ENCODE peak calls at places on chromosomes 2 and 18, in seven cellular contexts. W is left ventricle myocardium inferior; V is IMR-90; T is HCT116; E is body of pancreas; U is neural progenitor cell; I is CD8-positive, alpha-beta T cell. F is an unnamed sample.
A peak's percentile ranks its signal among the peaks of the same experiment; 100 is the strongest.

GRCh38 chr2:191155608-191156071 is 4.8 kb upstream of the STAT4 start:
- DNase-seq in W (no peak), V (peak; percentile 70), T (peak; percentile 42), E (no peak), U (no peak), I (no peak), F (peak; percentile 57)

GRCh38 chr2:161020437-161020836 is 139.8 kb upstream of the TANK start:
- DNase-seq in W (no peak), V (no peak), T (no peak), E (no peak), U (no peak), I (no peak), F (no peak)

GRCh38 chr2:124258481-124258880 is 233.4 kb downstream of the CNTNAP5 start:
- DNase-seq in W (no peak), V (peak; percentile 37), T (no peak), E (no peak), U (no peak), I (no peak), F (no peak)

GRCh38 chr2:191001032-191001431 is 12.9 kb downstream of the STAT1 start:
- DNase-seq in W (no peak), V (no peak), T (no peak), E (no peak), U (no peak), I (no peak), F (no peak)

GRCh38 chr2:237227190-237227988 is 141.7 kb downstream of the COPS8 start:
- DNase-seq in W (no peak), V (peak; percentile 97), T (peak; percentile 19), E (no peak), U (no peak), I (no peak), F (no peak)

GRCh38 chr2:128445533-128445900 is 126.8 kb upstream of the HS6ST1 start:
- DNase-seq in W (no peak), V (no peak), T (no peak), E (peak; percentile 7), U (no peak), I (no peak), F (no peak)

GRCh38 chr2:101076581-101076980 is 74.5 kb downstream of the RPL31 start:
- DNase-seq in W (no peak), V (no peak), T (no peak), E (peak; percentile 26), U (no peak), I (no peak), F (no peak)

GRCh38 chr18:3074094-3074493 is 61.1 kb upstream of the LPIN2 start:
- DNase-seq in W (no peak), V (no peak), T (no peak), E (no peak), U (no peak), I (no peak), F (no peak)

GRCh38 chr2:35978218-35978617 is 377.4 kb upstream of the CRIM1 start:
- DNase-seq in W (no peak), V (no peak), T (no peak), E (no peak), U (no peak), I (no peak), F (peak; percentile 10)

GRCh38 chr2:183207110-183207509 is 82.9 kb downstream of the NUP35 start:
- DNase-seq in W (no peak), V (peak; percentile 28), T (peak; percentile 1), E (no peak), U (peak; percentile 29), I (no peak), F (no peak)

GRCh38 chr2:25281581-25281980 is 60.1 kb downstream of the DNMT3A start:
- DNase-seq in W (no peak), V (no peak), T (no peak), E (peak; percentile 59), U (no peak), I (no peak), F (no peak)

GRCh38 chr2:231127936-231128335 is 3.1 kb upstream of the HTR2B start:
- DNase-seq in W (no peak), V (no peak), T (no peak), E (no peak), U (no peak), I (no peak), F (no peak)

GRCh38 chr18:23498877-23499570 is 4.3 kb upstream of the RMC1 start:
- DNase-seq in W (peak; percentile 30), V (peak; percentile 74), T (peak; percentile 59), E (peak; percentile 71), U (peak; percentile 87), I (peak; percentile 62), F (peak; percentile 74)

GRCh38 chr2:238808761-238809160 is 39.1 kb upstream of the TWIST2 start:
- DNase-seq in W (no peak), V (no peak), T (no peak), E (no peak), U (no peak), I (no peak), F (no peak)

GRCh38 chr2:31079665-31080064 is 58.6 kb downstream of the GALNT14 start:
- DNase-seq in W (no peak), V (no peak), T (no peak), E (no peak), U (peak; percentile 72), I (no peak), F (no peak)

GRCh38 chr2:133331437-133331836 is 236.8 kb downstream of the NCKAP5 start:
- DNase-seq in W (no peak), V (no peak), T (no peak), E (no peak), U (no peak), I (no peak), F (no peak)

GRCh38 chr2:26717362-26717761 is 24.8 kb downstream of the KCNK3 start:
- DNase-seq in W (no peak), V (no peak), T (no peak), E (peak; percentile 49), U (no peak), I (no peak), F (no peak)

GRCh38 chr18:46516555-46516954 is 140.5 kb downstream of the LOXHD1 start:
- DNase-seq in W (no peak), V (no peak), T (no peak), E (no peak), U (no peak), I (no peak), F (no peak)

GRCh38 chr2:217935901-217936684 is 66.7 kb downstream of the TNS1 start:
- DNase-seq in W (peak; percentile 11), V (peak; percentile 52), T (no peak), E (no peak), U (no peak), I (no peak), F (no peak)

GRCh38 chr2:160278889-160279196 is 78.8 kb upstream of the ITGB6 start:
- DNase-seq in W (no peak), V (peak; percentile 57), T (no peak), E (no peak), U (peak; percentile 44), I (no peak), F (no peak)

GRCh38 chr2:236353594-236353942 is 89.4 kb upstream of the ASB18 start:
- DNase-seq in W (no peak), V (no peak), T (no peak), E (no peak), U (no peak), I (no peak), F (no peak)

GRCh38 chr2:172864182-172864581 is 128.5 kb downstream of the RAPGEF4 start:
- DNase-seq in W (peak; percentile 44), V (peak; percentile 51), T (peak; percentile 8), E (peak; percentile 52), U (peak; percentile 79), I (no peak), F (no peak)

GRCh38 chr18:22106536-22107292 is 62.7 kb upstream of the GATA6 start:
- DNase-seq in W (no peak), V (peak; percentile 6), T (no peak), E (peak; percentile 65), U (no peak), I (no peak), F (no peak)

GRCh38 chr18:75545189-75545588 is 117.7 kb upstream of the SMIM21 start:
- DNase-seq in W (no peak), V (no peak), T (no peak), E (no peak), U (no peak), I (no peak), F (no peak)
- H3K27me3 ChIP-seq in W (peaks cover 45% of the 10 kb centered on the region), V (no peaks in the 10 kb centered on the region), T (no peaks in the 10 kb centered on the region), E (no peaks in the 10 kb centered on the region), U (no peaks in the 10 kb centered on the region), I (no peaks in the 10 kb centered on the region), F (no peaks in the 10 kb centered on the region)

DNA sequence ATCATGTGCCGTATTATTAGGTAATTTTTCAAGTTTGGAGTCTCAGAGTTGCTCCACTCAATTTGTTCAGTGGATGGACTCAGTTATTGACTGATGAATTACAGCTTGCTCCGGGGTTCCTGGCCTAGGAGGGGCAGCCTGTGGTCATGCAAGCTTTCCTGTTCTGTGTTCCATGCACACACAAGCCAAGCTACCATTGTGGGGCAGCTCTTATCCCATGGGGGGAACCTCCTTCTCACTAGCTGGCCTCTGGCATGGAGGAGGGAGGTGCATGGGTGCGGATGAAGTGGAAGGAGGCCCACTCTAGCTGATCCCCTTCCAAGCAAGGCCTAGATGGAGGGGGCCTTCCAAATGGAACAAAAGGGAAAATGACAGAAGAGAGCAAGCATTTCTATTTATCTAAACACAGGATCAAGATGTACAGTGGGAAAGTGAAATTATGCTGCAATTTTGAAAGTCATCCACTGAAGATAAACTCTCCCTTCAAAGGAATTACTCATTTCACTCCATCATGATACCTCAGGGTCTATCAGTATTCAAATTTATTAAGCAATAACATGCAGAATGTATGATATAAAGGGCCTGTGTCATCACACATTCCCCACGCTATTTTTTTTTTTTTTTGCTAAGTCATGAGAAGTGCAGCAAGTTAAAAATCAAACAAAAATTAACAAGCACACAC is 202.7 kb upstream of the SMAD2 start:
- DNase-seq in W (no peak), V (no peak), T (no peak), E (no peak), U (no peak), I (no peak), F (no peak)
- H3K27ac ChIP-seq in W (no peak overlapping the region), V (no peak overlapping the region), T (no peak overlapping the region), E (no peak overlapping the region), U (no peak overlapping the region), I (no peak overlapping the region), F (no peak overlapping the region)

DNA sequence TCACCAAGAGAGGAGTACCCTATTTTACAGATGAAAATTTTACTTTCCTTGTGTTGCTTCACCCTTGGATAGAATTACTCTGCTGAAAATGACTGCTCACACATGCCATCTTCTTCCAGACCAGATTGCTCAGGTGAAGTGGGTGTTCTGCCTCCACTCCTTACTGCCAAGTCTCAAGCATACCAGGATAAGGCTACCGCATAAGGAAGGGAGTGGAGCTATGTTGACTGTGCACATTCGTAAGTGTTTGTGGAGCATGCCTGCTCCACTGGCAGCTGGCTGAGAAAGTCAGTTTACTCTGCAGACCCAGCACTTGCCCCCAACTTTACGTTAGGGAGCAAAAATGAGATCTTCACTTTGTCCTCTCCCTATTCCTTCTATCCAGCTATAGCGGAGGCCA is 405.0 kb upstream of the DDX18 start:
- DNase-seq in W (no peak), V (no peak), T (no peak), E (no peak), U (no peak), I (no peak), F (no peak)
- H3K27me3 ChIP-seq in W (no peaks in the 10 kb centered on the region), V (no peaks in the 10 kb centered on the region), T (no peaks in the 10 kb centered on the region), E (no peaks in the 10 kb centered on the region), U (no peaks in the 10 kb centered on the region), I (no peaks in the 10 kb centered on the region), F (no peaks in the 10 kb centered on the region)

DNA sequence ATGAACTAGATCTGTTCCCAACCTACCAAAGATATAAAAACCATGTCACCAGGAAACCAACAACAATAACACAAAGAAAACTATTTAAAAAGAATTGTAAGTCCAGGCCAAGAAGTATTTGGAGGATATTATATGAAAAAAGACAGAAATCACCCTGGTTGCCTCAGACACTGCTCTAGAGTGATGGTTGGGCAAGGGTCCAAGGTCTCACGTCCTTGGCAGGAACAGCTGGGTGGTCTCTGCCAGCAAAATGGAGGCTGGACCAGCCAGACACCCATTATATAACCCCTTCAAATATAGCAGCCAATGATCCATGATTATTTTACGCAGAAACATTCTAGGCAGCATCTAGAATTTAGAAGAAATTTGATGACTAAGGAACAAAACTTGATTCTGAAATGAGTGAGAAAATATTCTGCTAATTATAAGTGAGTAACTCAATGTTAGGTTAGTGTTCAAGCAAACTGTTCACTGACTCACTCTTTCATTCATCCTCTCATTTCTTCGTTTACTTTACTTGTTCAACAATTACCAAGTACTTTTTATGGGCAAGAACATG is 35.4 kb downstream of the MRPL35 start:
- DNase-seq in W (no peak), V (no peak), T (no peak), E (no peak), U (no peak), I (no peak), F (no peak)
- H3K27ac ChIP-seq in W (peak overlapping the region; percentile 79), V (no peak overlapping the region), T (no peak overlapping the region), E (no peak overlapping the region), U (no peak overlapping the region), I (no peak overlapping the region), F (no peak overlapping the region)